ENCODE peak calls at places on chromosomes 6 and 20, in ten cellular contexts. N, W, O, D, H, F, K, B, X and V are unnamed samples.

GRCh38 chr20:49478754-49479689 is 3.4 kb downstream of the KCNB1 start:
- DNase-seq in X (no peak), O (no peak), W (no peak), N (no peak), H (no peak), D (no peak), B (no peak), F (no peak), K (no peak), V (no peak)

GRCh38 chr20:63138855-63139341 is 77.0 kb downstream of the YTHDF1 start:
- DNase-seq in N (no peak), H (no peak), O (no peak), W (no peak), X (no peak), B (peak; percentile 17), K (no peak), F (no peak), D (peak; percentile 5), V (no peak)

GRCh38 chr6:22231616-22232015 is 65.2 kb downstream of the PRL start:
- DNase-seq in X (no peak), O (peak; percentile 80), W (no peak), K (peak; percentile 14), D (no peak), F (no peak), H (no peak), N (no peak), B (peak; percentile 59), V (no peak)

GRCh38 chr6:130810307-130811030 is 16.7 kb upstream of the SMLR1 start:
- DNase-seq in D (peak; percentile 10), K (no peak), X (no peak), W (no peak), B (no peak), F (no peak), N (no peak), O (peak; percentile 22), H (no peak), V (no peak)

GRCh38 chr20:24567508-24567907 is 98.1 kb downstream of the SYNDIG1 start:
- DNase-seq in B (no peak), K (no peak), N (no peak), X (no peak), W (no peak), D (no peak), F (no peak), O (no peak), H (no peak), V (no peak)

GRCh38 chr6:125380474-125380873 is 78.7 kb upstream of the HDDC2 start:
- DNase-seq in B (no peak), D (no peak), K (no peak), O (no peak), F (no peak), N (no peak), W (no peak), X (no peak), H (no peak), V (no peak)

GRCh38 chr20:47784256-47784598 is 1.1 kb downstream of the SULF2 start:
- DNase-seq in H (no peak), F (no peak), O (no peak), D (no peak), N (no peak), X (no peak), K (no peak), W (no peak), B (no peak), V (no peak)

GRCh38 chr6:109194770-109195169 is 99.5 kb downstream of the CEP57L1 start:
- DNase-seq in B (no peak), H (no peak), D (no peak), K (no peak), O (no peak), N (no peak), W (no peak), X (no peak), F (no peak), V (no peak)

GRCh38 chr20:38208088-38208487 is 43.0 kb upstream of the TGM2 start:
- DNase-seq in O (no peak), X (no peak), H (no peak), B (no peak), N (no peak), F (no peak), D (no peak), W (no peak), K (no peak), V (no peak)